ENCODE peak calls at places on chromosome 22, in seven cellular contexts. P is retina; B is A549; Z is esophagus squamous epithelium; Y is stimulated activated CD4-positive, alpha-beta T cell treated with anti-CD3 and anti-CD28 coated beads, Interleukin-4, amount 100 ng/mL, for 1 hour; G is H9; E is KG1. C is an unnamed sample.
A peak's percentile ranks its signal among the peaks of the same experiment; 100 is the strongest.

GRCh38 chr22:31160328-31160978 is 471 bp downstream of the RNF185 start:
- DNase-seq in P (peak; percentile 55), B (no peak), Z (no peak), Y (no peak), G (no peak), E (no peak), C (no peak)

GRCh38 chr22:45880091-45880651 is 96.8 kb downstream of the WNT7B start:
- DNase-seq in P (peak; percentile 73), B (no peak), Z (no peak), Y (no peak), G (peak; percentile 24), E (no peak), C (no peak)

GRCh38 chr22:48315415-48316244 is 1512.0 kb downstream of the BRD1 start:
- DNase-seq in P (peak; percentile 67), B (no peak), Z (no peak), Y (no peak), G (peak; percentile 30), E (no peak), C (no peak)

GRCh38 chr22:17379939-17380710 is 10.9 kb downstream of the CECR2 start:
- DNase-seq in P (peak; percentile 50), B (no peak), Z (no peak), Y (no peak), G (no peak), E (no peak), C (no peak)

GRCh38 chr22:17007257-17007656 is 765 bp downstream of the GAB4 start:
- DNase-seq in P (no peak), B (no peak), Z (no peak), Y (no peak), G (no peak), E (no peak), C (no peak)

GRCh38 chr22:47784367-47784983 is 1022.0 kb downstream of the TBC1D22A start:
- DNase-seq in P (no peak), B (no peak), Z (no peak), Y (no peak), G (no peak), E (no peak), C (no peak)

GRCh38 chr22:19358703-19359553 is 67.4 kb upstream of the CLTCL1 start:
- DNase-seq in P (no peak), B (no peak), Z (no peak), Y (no peak), G (no peak), E (no peak), C (no peak)

GRCh38 chr22:19052941-19053551 is 69.2 kb downstream of the DGCR2 start:
- DNase-seq in P (no peak), B (no peak), Z (no peak), Y (no peak), G (no peak), E (no peak), C (no peak)

GRCh38 chr22:29154364-29155048 is 51.2 kb upstream of the EMID1 start:
- DNase-seq in P (peak; percentile 90), B (peak; percentile 35), Z (no peak), Y (peak; percentile 62), G (peak; percentile 88), E (peak; percentile 11), C (no peak)

GRCh38 chr22:45425101-45425500 is 11.6 kb downstream of the RIBC2 start:
- DNase-seq in P (no peak), B (no peak), Z (no peak), Y (no peak), G (no peak), E (no peak), C (no peak)

GRCh38 chr22:22425366-22425765 is 83.2 kb downstream of the ZNF280B start:
- DNase-seq in P (no peak), B (no peak), Z (no peak), Y (no peak), G (no peak), E (no peak), C (no peak)

GRCh38 chr22:21926728-21927127 is 25.9 kb downstream of the PPM1F start:
- DNase-seq in P (no peak), B (no peak), Z (no peak), Y (no peak), G (no peak), E (no peak), C (no peak)

GRCh38 chr22:29642694-29643093 is 39.3 kb downstream of the NF2 start:
- DNase-seq in P (no peak), B (no peak), Z (no peak), Y (no peak), G (no peak), E (no peak), C (no peak)

GRCh38 chr22:49935561-49935960 is 17.1 kb downstream of the CRELD2 start:
- DNase-seq in P (no peak), B (no peak), Z (no peak), Y (peak; percentile 43), G (no peak), E (no peak), C (no peak)

GRCh38 chr22:20027966-20028854 is 7.3 kb downstream of the TANGO2 start:
- DNase-seq in P (no peak), B (no peak), Z (no peak), Y (peak; percentile 19), G (peak; percentile 15), E (no peak), C (no peak)

GRCh38 chr22:27349456-27349855 is 452.1 kb downstream of the MN1 start:
- DNase-seq in P (no peak), B (no peak), Z (no peak), Y (no peak), G (no peak), E (no peak), C (no peak)

C was measured in GM12878.